ENCODE peak calls at places on chromosomes 7 and 10, in eight cellular contexts. V is NCI-H1092; G is colonic mucosa; X is fibroblast of the conjunctiva; H is endothelial cell; Z is astrocyte of the spinal cord; O is HL-60; W is stimulated activated CD8-positive, alpha-beta memory T cell treated with anti-CD3 and anti-CD28 coated beads, Interleukin-12 subunit alpha, Interleukin-12 subunit beta, amount 100 ng/mL, for 4 hours. K is an unnamed sample.

GRCh38 chr7:100483101-100483727 is 513 bp upstream of the NYAP1 start:
- DNase-seq in V (peak; percentile 43), G (peak; percentile 70), X (no peak), H (peak; percentile 80), Z (peak; percentile 20), O (no peak), W (peak; percentile 72), K (peak; percentile 64)

GRCh38 chr7:20894806-20895205 is 108.1 kb upstream of the SP8 start:
- DNase-seq in V (no peak), G (no peak), X (no peak), H (no peak), Z (no peak), O (no peak), W (no peak), K (no peak)

GRCh38 chr7:96410440-96410839 is 88.5 kb upstream of the SLC25A13 start:
- DNase-seq in V (no peak), G (no peak), X (no peak), H (no peak), Z (no peak), O (no peak), W (no peak), K (no peak)

GRCh38 chr10:89861584-89862287 is 160.3 kb downstream of the KIF20B start:
- DNase-seq in V (no peak), G (no peak), X (peak; percentile 34), H (no peak), Z (peak; percentile 71), O (peak; percentile 28), W (no peak), K (no peak)

GRCh38 chr10:112821042-112821441 is 129.0 kb upstream of the TCF7L2 start:
- DNase-seq in V (no peak), G (no peak), X (no peak), H (no peak), Z (no peak), O (no peak), W (no peak), K (no peak)

GRCh38 chr10:48976208-48976607 is 36.6 kb upstream of the LRRC18 start:
- DNase-seq in V (no peak), G (no peak), X (no peak), H (peak; percentile 35), Z (peak; percentile 3), O (no peak), W (no peak), K (peak; percentile 50)

GRCh38 chr10:3710764-3711163 is 74.2 kb downstream of the KLF6 start:
- DNase-seq in V (no peak), G (no peak), X (no peak), H (no peak), Z (no peak), O (no peak), W (no peak), K (no peak)

GRCh38 chr10:27251554-27251953 is 11.0 kb upstream of the ACBD5 start:
- DNase-seq in V (no peak), G (no peak), X (no peak), H (no peak), Z (no peak), O (no peak), W (no peak), K (no peak)

GRCh38 chr10:20986049-20986448 is 88.9 kb upstream of the NEBL start:
- DNase-seq in V (no peak), G (peak; percentile 23), X (no peak), H (no peak), Z (no peak), O (no peak), W (no peak), K (no peak)

GRCh38 chr10:35639651-35640311 is 2.3 kb downstream of the FZD8 start:
- DNase-seq in V (no peak), G (peak; percentile 28), X (no peak), H (peak; percentile 45), Z (peak; percentile 54), O (no peak), W (no peak), K (no peak)

GRCh38 chr10:118216071-118216470 is 126.1 kb downstream of the FAM204A start:
- DNase-seq in V (no peak), G (no peak), X (no peak), H (no peak), Z (no peak), O (no peak), W (no peak), K (no peak)

GRCh38 chr7:122092964-122093797 is 50.9 kb downstream of the AASS start:
- DNase-seq in V (peak; percentile 23), G (peak; percentile 73), X (peak; percentile 73), H (peak; percentile 78), Z (peak; percentile 82), O (peak; percentile 14), W (peak; percentile 7), K (peak; percentile 75)